ENCODE peak calls at places on chromosomes 7 and 10, in eight cellular contexts. P, B, V, D, O, F, Y and I are unnamed samples.

GRCh38 chr10:63603709-63604445 is 82.7 kb downstream of the REEP3 start:
- DNase-seq in O (no peak), B (no peak), F (peak; percentile 94), P (no peak), D (no peak), V (no peak), Y (no peak), I (no peak)

GRCh38 chr7:4745971-4746919 is 29.2 kb upstream of the AP5Z1 start:
- DNase-seq in V (peak; percentile 76), F (peak; percentile 83), O (no peak), P (no peak), Y (no peak), B (peak; percentile 74), D (no peak), I (no peak)

GRCh38 chr7:13990319-13990983 is 985 bp upstream of the ETV1 start:
- DNase-seq in P (peak; percentile 57), O (no peak), V (peak; percentile 83), Y (no peak), F (peak; percentile 37), D (peak; percentile 13), B (peak; percentile 66), I (peak; percentile 94)

GRCh38 chr7:100577507-100577906 is 3.8 kb upstream of the SAP25 start:
- DNase-seq in V (peak; percentile 50), O (no peak), D (no peak), P (no peak), F (no peak), Y (no peak), B (no peak), I (no peak)

GRCh38 chr7:21261627-21262564 is 166.0 kb upstream of the SP4 start:
- DNase-seq in B (peak; percentile 55), V (peak; percentile 52), O (peak; percentile 44), Y (no peak), D (peak; percentile 24), P (no peak), F (peak; percentile 18), I (peak; percentile 64)

GRCh38 chr10:128823201-128823600 is 643.8 kb upstream of the MGMT start:
- DNase-seq in B (no peak), Y (no peak), V (no peak), O (no peak), P (no peak), F (no peak), D (no peak), I (no peak)

GRCh38 chr7:92517626-92518025 is 10.7 kb downstream of the PEX1 start:
- DNase-seq in B (no peak), D (no peak), Y (no peak), O (no peak), F (peak; percentile 64), V (no peak), P (no peak), I (no peak)

GRCh38 chr10:28179490-28180099 is 123.3 kb downstream of the MPP7 start:
- DNase-seq in V (no peak), P (no peak), B (peak; percentile 76), O (peak; percentile 69), D (no peak), F (peak; percentile 62), Y (no peak), I (peak; percentile 55)

GRCh38 chr10:72834183-72834825 is 59.2 kb upstream of the OIT3 start:
- DNase-seq in V (peak; percentile 74), D (peak; percentile 8), F (peak; percentile 76), Y (no peak), P (no peak), O (peak; percentile 48), B (peak; percentile 86), I (peak; percentile 35)

GRCh38 chr7:127383123-127383835 is 9.2 kb downstream of the ZNF800 start:
- DNase-seq in V (no peak), B (peak; percentile 29), O (no peak), D (no peak), F (peak; percentile 32), Y (no peak), P (no peak), I (no peak)

GRCh38 chr10:121583258-121583657 is 15.0 kb downstream of the FGFR2 start:
- DNase-seq in P (no peak), V (no peak), Y (no peak), B (no peak), F (no peak), O (no peak), D (no peak), I (no peak)

GRCh38 chr7:74475987-74476350 is 22.3 kb downstream of the GTF2IRD1 start:
- DNase-seq in D (no peak), O (no peak), B (no peak), V (no peak), Y (no peak), F (no peak), P (no peak), I (no peak)

GRCh38 chr10:65570143-65571010 is 1355.5 kb upstream of the LRRTM3 start:
- DNase-seq in O (peak; percentile 72), D (no peak), P (peak; percentile 35), F (peak; percentile 16), B (peak; percentile 64), Y (no peak), V (peak; percentile 63), I (peak; percentile 91)
- H3K4me3 ChIP-seq in O (peak overlapping the region; percentile 80), D (no peak overlapping the region), P (peak overlapping the region; percentile 41), F (peak overlapping the region; percentile 63), B (peak overlapping the region; percentile 37), Y (peak overlapping the region; percentile 49), V (peak overlapping the region; percentile 2), I (peak overlapping the region; percentile 72)

DNA sequence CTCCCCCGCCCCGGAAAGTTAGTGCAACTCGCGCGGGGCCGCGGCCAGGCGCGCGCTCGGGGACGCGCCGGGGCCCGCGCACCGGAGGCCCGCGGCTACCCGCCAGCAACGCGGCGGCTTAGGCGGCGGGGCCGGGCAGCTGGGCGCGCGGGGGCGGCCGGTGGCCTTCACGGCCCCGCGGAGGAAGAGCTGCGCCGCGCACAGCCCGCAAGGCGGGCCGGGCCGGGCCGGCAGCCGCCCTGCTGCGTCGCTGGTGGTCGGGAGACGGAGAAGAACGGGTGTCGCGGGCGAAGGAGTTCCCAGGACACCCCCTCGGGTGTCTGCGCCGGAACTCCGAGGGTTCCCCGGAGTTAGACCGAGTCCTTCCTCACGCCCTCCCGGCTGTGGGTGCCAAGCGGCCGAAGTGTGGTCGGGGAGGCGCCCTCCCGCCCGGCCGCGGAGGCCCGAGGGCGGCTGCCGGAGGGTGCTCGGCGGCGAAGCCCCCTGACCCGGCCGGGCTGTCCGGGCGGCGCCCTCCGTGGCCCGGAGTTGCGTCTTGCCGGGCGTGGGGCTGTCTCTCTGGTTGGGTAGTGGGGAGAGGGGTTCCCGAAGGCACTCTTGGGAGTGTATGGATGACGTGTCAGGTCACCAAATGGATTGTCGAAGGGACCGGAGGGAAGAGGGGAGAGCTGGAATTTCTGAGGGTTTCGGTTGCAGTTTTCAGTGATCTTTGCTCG is 584 bp downstream of the ST7 start:
- DNase-seq in V (peak; percentile 80), B (peak; percentile 80), Y (no peak), O (peak; percentile 43), D (peak; percentile 32), F (peak; percentile 88), P (peak; percentile 41), I (peak; percentile 95)
- H3K27ac ChIP-seq in V (peak overlapping the region; percentile 84), B (peak overlapping the region; percentile 100), Y (peak overlapping the region; percentile 99), O (peak overlapping the region; percentile 86), D (peak overlapping the region; percentile 84), F (peak overlapping the region; percentile 98), P (peak overlapping the region; percentile 96), I (peak overlapping the region; percentile 82)

GRCh38 chr10:86391236-86391840 is 24.7 kb upstream of the GRID1 start:
- DNase-seq in F (no peak), P (no peak), B (no peak), V (peak; percentile 43), D (no peak), Y (no peak), O (no peak), I (no peak)
- H3K4me3 ChIP-seq in F (no peak overlapping the region), P (no peak overlapping the region), B (no peak overlapping the region), V (no peak overlapping the region), D (no peak overlapping the region), Y (no peak overlapping the region), O (no peak overlapping the region), I (no peak overlapping the region)

GRCh38 chr10:30432631-30433285 is 1.2 kb upstream of the MAP3K8 start:
- DNase-seq in O (peak; percentile 74), Y (no peak), B (peak; percentile 29), F (no peak), V (peak; percentile 70), P (peak; percentile 55), D (no peak), I (no peak)
- H3K27ac ChIP-seq in O (peak overlapping the region; percentile 90), Y (peak overlapping the region; percentile 99), B (peak overlapping the region; percentile 98), F (peak overlapping the region; percentile 73), V (peak overlapping the region; percentile 95), P (peak overlapping the region; percentile 100), D (peak overlapping the region; percentile 88), I (no peak overlapping the region)

GRCh38 chr10:33772370-33773331 is 438.2 kb upstream of the NRP1 start:
- DNase-seq in D (no peak), O (no peak), B (peak; percentile 32), V (peak; percentile 77), P (no peak), F (no peak), Y (no peak), I (no peak)
- H3K4me3 ChIP-seq in D (no peak overlapping the region), O (no peak overlapping the region), B (no peak overlapping the region), V (no peak overlapping the region), P (no peak overlapping the region), F (no peak overlapping the region), Y (no peak overlapping the region), I (no peak overlapping the region)

DNA sequence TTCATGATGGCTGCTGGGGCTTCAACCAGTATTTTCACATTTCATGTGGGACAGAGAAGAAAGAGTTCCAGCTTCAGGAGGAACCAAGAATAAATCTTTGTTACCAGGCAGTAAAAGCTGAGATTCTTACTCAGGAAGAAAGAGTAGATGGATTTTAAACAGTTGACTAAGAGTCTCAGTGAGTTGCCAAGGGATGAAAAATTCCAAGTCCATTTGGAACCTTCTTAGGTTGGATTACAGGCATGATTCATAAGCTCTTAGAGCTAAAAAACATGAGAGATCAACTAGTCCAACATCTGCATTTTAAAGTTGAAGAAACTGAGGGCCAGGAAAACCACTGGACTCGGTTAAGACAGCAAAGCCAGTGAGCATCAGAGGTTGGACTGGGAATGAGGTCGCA is 148.6 kb downstream of the NEBL start:
- DNase-seq in D (no peak), B (no peak), P (no peak), F (no peak), O (no peak), V (no peak), Y (no peak), I (no peak)
- H3K27ac ChIP-seq in D (no peak overlapping the region), B (no peak overlapping the region), P (no peak overlapping the region), F (no peak overlapping the region), O (no peak overlapping the region), V (no peak overlapping the region), Y (no peak overlapping the region), I (no peak overlapping the region)

GRCh38 chr7:2451171-2452073 is 24.8 kb downstream of the GRIFIN start:
- DNase-seq in P (peak; percentile 88), Y (no peak), F (peak; percentile 50), B (peak; percentile 83), V (peak; percentile 91), O (peak; percentile 61), D (peak; percentile 68), I (peak; percentile 82)
- H3K4me3 ChIP-seq in P (peak overlapping the region; percentile 26), Y (peak overlapping the region; percentile 21), F (no peak overlapping the region), B (no peak overlapping the region), V (no peak overlapping the region), O (peak overlapping the region; percentile 23), D (peak overlapping the region; percentile 59), I (peak overlapping the region; percentile 41)